ENCODE peak calls at places on chromosomes 7 and 10, in nine cellular contexts. Q is AG04450, Y is adrenal gland, A is kidney, O is HCT116, B is dorsolateral prefrontal cortex, N is RWPE1, U is neuronal stem cell, C is brain microvascular endothelial cell. Z is an unnamed sample.

GRCh38 chr7:46032353-46032752 is 111.3 kb upstream of the IGFBP3 start:
- DNase-seq in Q (no peak), Y (no peak), A (no peak), O (no peak), B (no peak), N (no peak), U (no peak), C (no peak), Z (no peak)

GRCh38 chr7:98470131-98470985 is 69.5 kb upstream of the BAIAP2L1 start:
- DNase-seq in Q (no peak), Y (peak), A (peak), O (no peak), B (no peak), N (peak), U (peak), C (no peak), Z (no peak)

GRCh38 chr10:30527623-30528426 is 93.8 kb downstream of the MAP3K8 start:
- DNase-seq in Q (no peak), Y (no peak), A (no peak), O (no peak), B (no peak), N (no peak), U (no peak), C (no peak), Z (no peak)

GRCh38 chr10:77111611-77112550 is 525.7 kb downstream of the KCNMA1 start:
- DNase-seq in Q (peak), Y (no peak), A (no peak), O (peak), B (no peak), N (peak), U (peak), C (peak), Z (no peak)

GRCh38 chr7:1397491-1398327 is 61.6 kb downstream of the MICALL2 start:
- DNase-seq in Q (no peak), Y (no peak), A (no peak), O (no peak), B (no peak), N (no peak), U (no peak), C (peak), Z (no peak)

GRCh38 chr7:51152801-51153200 is 163.8 kb downstream of the COBL start:
- DNase-seq in Q (no peak), Y (no peak), A (no peak), O (no peak), B (no peak), N (no peak), U (no peak), C (no peak), Z (no peak)

GRCh38 chr10:97687785-97688781 is 1.0 kb upstream of the AVPI1 start:
- DNase-seq in Q (no peak), Y (peak), A (no peak), O (no peak), B (no peak), N (no peak), U (no peak), C (peak), Z (no peak)

GRCh38 chr10:24912214-24912613 is 40.2 kb downstream of the PRTFDC1 start:
- DNase-seq in Q (no peak), Y (no peak), A (no peak), O (no peak), B (no peak), N (no peak), U (no peak), C (peak), Z (peak)

GRCh38 chr7:157389951-157390730 is 53.3 kb downstream of the DNAJB6 start:
- DNase-seq in Q (no peak), Y (peak), A (no peak), O (no peak), B (no peak), N (no peak), U (no peak), C (peak), Z (no peak)

GRCh38 chr7:98868450-98868849 is 1.4 kb downstream of the TMEM130 start:
- DNase-seq in Q (no peak), Y (no peak), A (no peak), O (no peak), B (no peak), N (no peak), U (no peak), C (no peak), Z (no peak)

GRCh38 chr10:121596668-121597503 is 1.4 kb downstream of the FGFR2 start:
- DNase-seq in Q (no peak), Y (peak), A (peak), O (no peak), B (peak), N (peak), U (peak), C (no peak), Z (no peak)

GRCh38 chr10:70052462-70053211 is at the start of gene MACROH2A2:
- DNase-seq in Q (no peak), Y (peak), A (peak), O (peak), B (peak), N (peak), U (peak), C (peak), Z (peak)

GRCh38 chr7:98213296-98213873 is 2.1 kb downstream of the BHLHA15 start:
- DNase-seq in Q (no peak), Y (no peak), A (peak), O (no peak), B (no peak), N (no peak), U (no peak), C (no peak), Z (no peak)

GRCh38 chr7:14637968-14638367 is 264.6 kb downstream of the DGKB start:
- DNase-seq in Q (no peak), Y (no peak), A (no peak), O (no peak), B (no peak), N (no peak), U (no peak), C (no peak), Z (no peak)

GRCh38 chr10:103600956-103601569 is 107.6 kb downstream of the NEURL1 start:
- DNase-seq in Q (no peak), Y (no peak), A (no peak), O (no peak), B (no peak), N (no peak), U (no peak), C (no peak), Z (no peak)

GRCh38 chr7:23473848-23474097 is 3.5 kb upstream of the IGF2BP3 start:
- DNase-seq in Q (no peak), Y (no peak), A (no peak), O (no peak), B (no peak), N (no peak), U (no peak), C (no peak), Z (no peak)

GRCh38 chr7:101835136-101835535 is 17.7 kb downstream of the CUX1 start:
- DNase-seq in Q (no peak), Y (peak), A (no peak), O (no peak), B (no peak), N (no peak), U (no peak), C (no peak), Z (no peak)

GRCh38 chr7:50190772-50191171 is 97.7 kb upstream of the ZPBP start:
- DNase-seq in Q (no peak), Y (peak), A (no peak), O (no peak), B (no peak), N (no peak), U (no peak), C (no peak), Z (no peak)

GRCh38 chr10:31149835-31150512 is 118.3 kb upstream of the ZNF438 start:
- DNase-seq in Q (no peak), Y (no peak), A (no peak), O (no peak), B (no peak), N (no peak), U (no peak), C (no peak), Z (no peak)

GRCh38 chr10:119022846-119023552 is 6.5 kb upstream of the NANOS1 start:
- DNase-seq in Q (no peak), Y (peak), A (no peak), O (no peak), B (no peak), N (peak), U (no peak), C (peak), Z (no peak)

GRCh38 chr7:84412161-84412969 is 217.8 kb upstream of the SEMA3A start:
- DNase-seq in Q (peak), Y (no peak), A (no peak), O (peak), B (no peak), N (peak), U (peak), C (peak), Z (peak)

GRCh38 chr10:33355267-33355666 is 20.8 kb upstream of the NRP1 start:
- DNase-seq in Q (no peak), Y (no peak), A (no peak), O (no peak), B (no peak), N (no peak), U (no peak), C (no peak), Z (no peak)

GRCh38 chr10:43667736-43668371 is 19.2 kb upstream of the ZNF32 start:
- DNase-seq in Q (no peak), Y (no peak), A (no peak), O (no peak), B (no peak), N (no peak), U (no peak), C (no peak), Z (no peak)

GRCh38 chr10:114881462-114881861 is 56.5 kb upstream of the TRUB1 start:
- DNase-seq in Q (no peak), Y (no peak), A (no peak), O (no peak), B (no peak), N (no peak), U (no peak), C (no peak), Z (no peak)

GRCh38 chr7:92043098-92043497 is 91.2 kb downstream of the CYP51A1 start:
- DNase-seq in Q (no peak), Y (no peak), A (no peak), O (no peak), B (no peak), N (no peak), U (no peak), C (no peak), Z (no peak)

GRCh38 chr7:92044940-92045339 is 89.3 kb downstream of the CYP51A1 start:
- DNase-seq in Q (no peak), Y (no peak), A (no peak), O (no peak), B (no peak), N (no peak), U (no peak), C (no peak), Z (no peak)

GRCh38 chr7:92044148-92044547 is 90.1 kb downstream of the CYP51A1 start:
- DNase-seq in Q (no peak), Y (no peak), A (no peak), O (no peak), B (no peak), N (no peak), U (no peak), C (no peak), Z (no peak)

GRCh38 chr7:92042056-92042737 is 92.1 kb downstream of the CYP51A1 start:
- DNase-seq in Q (no peak), Y (no peak), A (no peak), O (no peak), B (no peak), N (no peak), U (no peak), C (no peak), Z (no peak)

GRCh38 chr7:92043637-92044036 is 90.6 kb downstream of the CYP51A1 start:
- DNase-seq in Q (no peak), Y (no peak), A (no peak), O (no peak), B (no peak), N (no peak), U (no peak), C (no peak), Z (no peak)
- H3K27ac ChIP-seq in Q (no peak), Y (no peak), A (no peak), O (no peak), B (no peak), N (no peak), U (no peak), C (no peak), Z (no peak)

DNA sequence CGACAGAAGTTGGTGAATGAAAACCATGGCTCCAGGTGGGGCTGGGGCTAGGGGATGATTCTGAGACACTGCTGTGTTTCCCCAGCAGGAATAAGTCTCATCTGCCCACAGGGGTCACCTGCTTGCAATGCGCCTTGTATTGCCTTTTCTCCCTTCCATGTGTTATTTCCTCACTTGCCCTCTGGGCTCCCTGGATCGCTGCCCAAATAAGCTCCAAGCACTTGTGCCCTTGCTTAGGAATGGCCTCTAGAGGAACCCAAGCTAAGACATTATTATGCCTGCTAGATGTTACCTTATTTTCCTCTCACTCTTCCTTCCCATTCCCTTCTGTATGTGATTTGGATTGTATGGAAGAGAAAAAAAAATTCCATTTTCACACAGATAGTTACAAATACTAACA is 24.8 kb upstream of the PLPP4 start:
- DNase-seq in Q (no peak), Y (no peak), A (no peak), O (no peak), B (no peak), N (no peak), U (no peak), C (no peak), Z (no peak)
- H3K27ac ChIP-seq in Q (no peak), Y (no peak), A (no peak), O (no peak), B (no peak), N (no peak), U (no peak), C (no peak), Z (no peak)

GRCh38 chr7:151867912-151868804 is 8.8 kb downstream of the PRKAG2 start:
- DNase-seq in Q (no peak), Y (peak), A (peak), O (no peak), B (no peak), N (no peak), U (no peak), C (no peak), Z (no peak)
- H3K27ac ChIP-seq in Q (no peak), Y (peak), A (peak), O (no peak), B (peak), N (no peak), U (no peak), C (no peak), Z (no peak)

DNA sequence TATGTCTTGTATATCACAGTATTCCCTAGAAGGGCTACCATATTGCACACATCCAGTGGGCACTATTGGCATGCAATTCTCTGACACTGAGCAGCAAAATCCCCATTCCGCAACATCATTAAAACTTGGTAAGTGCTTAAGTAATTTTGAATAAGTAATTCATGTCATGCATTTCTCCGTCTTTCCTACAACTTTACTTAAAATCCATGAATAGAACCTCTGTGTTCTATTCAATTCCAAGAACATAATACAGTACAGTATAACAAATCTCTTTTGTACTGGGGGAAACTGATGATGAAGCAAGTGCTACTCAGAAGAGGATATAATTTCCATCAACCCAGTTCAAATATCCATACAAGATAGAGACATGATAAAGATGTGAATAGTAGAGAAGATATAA is 80.9 kb upstream of the SEMA3C start:
- DNase-seq in Q (no peak), Y (no peak), A (no peak), O (no peak), B (no peak), N (no peak), U (no peak), C (no peak), Z (no peak)
- H3K27ac ChIP-seq in Q (no peak), Y (no peak), A (no peak), O (no peak), B (no peak), N (no peak), U (no peak), C (no peak), Z (no peak)

GRCh38 chr10:65719790-65720189 is 1206.0 kb upstream of the LRRTM3 start:
- DNase-seq in Q (no peak), Y (no peak), A (no peak), O (no peak), B (no peak), N (no peak), U (no peak), C (no peak), Z (no peak)

GRCh38 chr10:65723525-65723924 is 1202.3 kb upstream of the LRRTM3 start:
- DNase-seq in Q (no peak), Y (no peak), A (no peak), O (no peak), B (no peak), N (no peak), U (no peak), C (no peak), Z (no peak)

DNA sequence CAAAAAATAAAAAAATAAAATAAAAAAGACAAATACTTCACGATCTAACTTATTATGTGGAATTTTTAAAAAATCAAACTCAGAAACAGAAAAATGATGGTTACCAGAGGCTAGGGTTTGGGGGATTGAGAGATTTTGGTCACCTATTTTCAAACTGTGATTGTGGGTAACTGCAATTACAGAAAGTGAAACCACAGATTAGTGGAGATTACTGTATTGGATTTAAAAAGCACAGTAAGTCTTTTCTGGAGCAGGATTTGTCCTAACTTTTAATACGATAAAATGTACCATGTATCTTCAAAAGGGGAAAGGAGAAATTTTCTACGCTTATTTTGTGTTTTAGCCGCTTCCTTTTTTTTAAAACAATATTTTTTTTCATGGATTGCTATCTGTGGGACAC is 1204.9 kb upstream of the LRRTM3 start:
- DNase-seq in Q (no peak), Y (no peak), A (no peak), O (no peak), B (no peak), N (no peak), U (no peak), C (no peak), Z (no peak)
- H3K27ac ChIP-seq in Q (no peak), Y (no peak), A (no peak), O (no peak), B (no peak), N (no peak), U (no peak), C (no peak), Z (no peak)

DNA sequence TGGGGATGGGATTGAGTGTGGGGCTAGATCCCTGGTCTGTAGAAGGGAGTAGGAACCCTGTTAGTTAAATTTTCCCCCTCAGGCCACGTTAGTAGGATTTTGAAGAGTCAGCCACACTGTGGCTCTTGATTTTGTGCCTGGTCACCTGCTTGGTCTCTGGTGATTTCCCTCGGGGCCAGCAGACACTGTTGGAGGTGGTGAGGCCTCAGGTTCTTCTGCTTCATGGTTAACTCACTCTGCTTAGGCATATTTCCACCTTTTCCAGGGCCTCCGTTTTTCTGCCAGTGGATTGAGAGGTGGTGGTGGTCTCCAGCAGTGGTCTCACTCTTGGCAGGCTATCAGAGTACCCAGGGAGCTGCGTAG is 4.1 kb downstream of the TSPAN14 start:
- DNase-seq in Q (no peak), Y (no peak), A (peak), O (no peak), B (no peak), N (no peak), U (no peak), C (no peak), Z (no peak)
- H3K27ac ChIP-seq in Q (no peak), Y (no peak), A (peak), O (peak), B (peak), N (peak), U (no peak), C (no peak), Z (peak)

GRCh38 chr10:129690248-129691070 is 223.4 kb downstream of the MGMT start:
- DNase-seq in Q (no peak), Y (no peak), A (no peak), O (no peak), B (no peak), N (no peak), U (no peak), C (no peak), Z (peak)
- H3K27ac ChIP-seq in Q (no peak), Y (no peak), A (no peak), O (no peak), B (no peak), N (no peak), U (no peak), C (no peak), Z (peak)

GRCh38 chr7:4711093-4711492 is 29.0 kb downstream of the FOXK1 start:
- DNase-seq in Q (no peak), Y (no peak), A (no peak), O (no peak), B (no peak), N (no peak), U (no peak), C (no peak), Z (no peak)
- H3K27ac ChIP-seq in Q (no peak), Y (peak), A (no peak), O (no peak), B (no peak), N (peak), U (no peak), C (no peak), Z (no peak)

DNA sequence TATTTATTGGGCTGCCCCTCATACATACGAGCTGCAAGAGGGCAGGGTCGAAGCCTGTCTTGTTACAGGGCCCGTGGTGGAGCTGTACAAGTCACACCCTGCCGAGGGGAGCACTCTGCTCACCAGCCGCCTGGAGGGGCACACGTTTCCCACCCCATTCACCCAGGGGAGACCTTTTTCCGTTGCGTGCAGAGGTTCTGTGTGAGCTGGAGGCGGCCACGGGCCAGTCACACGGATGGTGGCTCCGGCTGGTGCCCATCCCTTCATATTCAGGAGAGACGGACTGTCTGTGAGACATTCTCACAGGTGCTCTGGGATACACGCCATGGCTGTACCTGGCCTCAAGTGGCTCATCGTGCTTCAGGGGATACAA is 47.9 kb upstream of the FAM20C start:
- DNase-seq in Q (no peak), Y (no peak), A (no peak), O (no peak), B (no peak), N (no peak), U (no peak), C (no peak), Z (no peak)
- H3K27ac ChIP-seq in Q (no peak), Y (no peak), A (no peak), O (no peak), B (no peak), N (no peak), U (no peak), C (no peak), Z (no peak)

DNA sequence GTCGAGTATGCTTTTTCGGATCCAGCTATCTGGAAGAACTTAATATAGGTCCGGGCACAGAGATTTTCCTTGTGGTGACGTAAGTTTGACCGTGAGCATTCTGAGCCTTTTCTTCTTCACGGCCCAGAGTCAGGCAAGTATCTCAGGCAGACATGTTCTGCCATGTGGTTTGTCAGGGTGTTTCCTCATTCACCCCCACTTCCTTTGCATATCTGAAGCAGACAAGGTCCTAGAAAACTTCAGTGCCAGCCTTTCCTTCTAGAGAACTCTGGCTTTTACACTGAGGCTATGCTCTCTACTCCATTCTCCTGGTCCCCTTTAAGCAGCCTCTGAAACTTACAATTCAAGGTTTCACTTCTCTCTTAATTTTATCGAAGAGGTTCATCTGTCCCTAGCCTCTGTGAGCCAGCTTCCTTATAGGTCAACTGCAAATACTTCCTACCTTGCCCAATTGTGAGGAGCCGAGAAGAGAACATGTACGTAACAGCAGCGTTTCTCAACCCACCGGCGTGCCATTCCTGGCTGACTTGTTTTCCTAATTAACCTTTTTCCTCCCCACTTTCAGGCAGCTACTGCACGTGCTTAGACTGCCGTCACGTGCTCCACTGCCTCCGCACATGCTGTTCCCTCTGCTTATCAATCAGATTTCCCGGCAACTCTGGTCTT is 47.3 kb downstream of the CDCA7L start:
- DNase-seq in Q (no peak), Y (no peak), A (no peak), O (no peak), B (no peak), N (no peak), U (no peak), C (no peak), Z (no peak)
- H3K27ac ChIP-seq in Q (no peak), Y (no peak), A (no peak), O (no peak), B (no peak), N (no peak), U (no peak), C (no peak), Z (no peak)